ENCODE peak calls at places on chromosomes 7 and 10, in four cellular contexts. T is IMR-90, U is Calu3, V is PC-9. F is an unnamed sample.
A peak's percentile ranks its signal among the peaks of the same experiment; 100 is the strongest.

GRCh38 chr10:95350212-95350829 is 59.5 kb upstream of the PDLIM1 start:
- DNase-seq in T (peak; percentile 43), U (no peak), V (no peak), F (no peak)

GRCh38 chr10:47255866-47256265 is 44.1 kb upstream of the GDF10 start:
- DNase-seq in T (no peak), U (no peak), V (no peak), F (no peak)

GRCh38 chr7:137937202-137937560 is 64.7 kb downstream of the CREB3L2 start:
- DNase-seq in T (peak; percentile 74), U (no peak), V (no peak), F (no peak)

GRCh38 chr10:129093641-129094040 is 373.4 kb upstream of the MGMT start:
- DNase-seq in T (no peak), U (no peak), V (no peak), F (no peak)

GRCh38 chr7:154096-154835 is 38.1 kb upstream of the FAM20C start:
- DNase-seq in T (no peak), U (no peak), V (no peak), F (no peak)

GRCh38 chr7:140440593-140440992 is 36.7 kb downstream of the RAB19 start:
- DNase-seq in T (peak; percentile 21), U (no peak), V (no peak), F (no peak)

GRCh38 chr10:79270471-79271246 is 76.6 kb upstream of the PPIF start:
- DNase-seq in T (no peak), U (no peak), V (no peak), F (no peak)

GRCh38 chr7:140060243-140060630 is 2.5 kb downstream of the PARP12 start:
- DNase-seq in T (no peak), U (no peak), V (no peak), F (no peak)

GRCh38 chr10:71659050-71659738 is 60.4 kb downstream of the C10orf105 start:
- DNase-seq in T (no peak), U (no peak), V (no peak), F (no peak)

GRCh38 chr7:116876664-116877442 is 14.5 kb downstream of the CAPZA2 start:
- DNase-seq in T (peak; percentile 38), U (no peak), V (no peak), F (no peak)

GRCh38 chr7:120709931-120710330 is 148.0 kb downstream of the TSPAN12 start:
- DNase-seq in T (no peak), U (no peak), V (no peak), F (no peak)

GRCh38 chr10:100670828-100671479 is 74.4 kb upstream of the PAX2 start:
- DNase-seq in T (no peak), U (peak; percentile 63), V (no peak), F (peak; percentile 67)

GRCh38 chr7:23123007-23123406 is 17.4 kb downstream of the KLHL7 start:
- DNase-seq in T (no peak), U (no peak), V (no peak), F (no peak)

GRCh38 chr10:56895306-56895705 is 534.2 kb upstream of the ZWINT start:
- DNase-seq in T (no peak), U (no peak), V (no peak), F (no peak)

GRCh38 chr10:98349508-98349922 is 65.5 kb downstream of the PYROXD2 start:
- DNase-seq in T (peak; percentile 99), U (no peak), V (no peak), F (no peak)

GRCh38 chr10:16509996-16510395 is 11.7 kb downstream of the C1QL3 start:
- DNase-seq in T (peak; percentile 18), U (no peak), V (no peak), F (no peak)

GRCh38 chr10:125006921-125007391 is 65.0 kb downstream of the ZRANB1 start:
- DNase-seq in T (peak; percentile 46), U (no peak), V (no peak), F (no peak)

DNA sequence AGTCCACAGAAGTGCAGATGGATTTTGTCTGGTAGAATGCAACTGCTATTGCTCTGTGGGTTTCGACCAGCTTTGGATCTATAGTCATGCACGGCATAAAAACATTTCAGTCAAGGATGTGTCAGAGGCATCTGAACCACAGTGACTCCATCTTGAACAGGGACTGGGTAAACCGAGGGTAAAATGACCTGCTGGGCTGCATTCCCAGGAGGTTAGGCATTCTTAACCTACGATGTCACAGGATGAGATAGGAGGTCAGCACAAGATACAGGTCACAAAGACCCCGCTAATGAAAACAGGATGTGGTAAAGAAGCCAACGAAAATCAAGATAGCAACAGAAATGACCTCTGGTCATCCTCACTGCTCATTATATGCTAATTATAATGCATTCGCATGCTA is 50.5 kb upstream of the CPXM2 start:
- DNase-seq in T (no peak), U (no peak), V (no peak), F (no peak)
- TF ChIP-seq CTCF in T (no peak), U (no peak), V (no peak), F (no peak)

GRCh38 chr7:45872116-45873034 is 507 bp downstream of the CCDC201 start:
- DNase-seq in T (no peak), U (peak; percentile 75), V (peak; percentile 35), F (no peak)
- TF ChIP-seq CTCF in T (peak; percentile 43), U (peak; percentile 96), V (peak; percentile 76), F (no peak)

GRCh38 chr10:92844746-92845145 is 3.6 kb upstream of the EXOC6 start:
- DNase-seq in T (peak; percentile 25), U (no peak), V (no peak), F (no peak)
- TF ChIP-seq CTCF in T (no peak), U (no peak), V (no peak), F (no peak)

DNA sequence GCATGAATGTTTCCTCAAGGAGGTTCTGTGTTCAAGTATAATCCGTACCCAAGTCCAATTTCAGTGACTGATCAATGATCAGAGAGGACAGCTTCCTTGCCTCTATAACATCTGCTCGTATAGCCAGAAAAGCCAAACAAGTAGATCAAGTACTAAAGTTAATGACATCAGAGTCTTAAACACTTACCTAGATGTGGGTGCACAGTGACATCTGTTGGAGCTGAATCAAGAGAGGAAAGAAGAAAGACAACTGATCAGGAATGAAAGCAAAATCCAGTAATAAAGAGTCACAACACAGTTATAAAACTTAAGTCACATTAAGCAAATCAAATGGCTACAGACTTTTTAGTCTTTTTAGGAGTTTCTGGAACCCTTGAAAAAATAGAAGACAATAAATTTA is 236.5 kb downstream of the RELN start:
- DNase-seq in T (peak; percentile 27), U (peak; percentile 17), V (peak; percentile 14), F (no peak)
- TF ChIP-seq CTCF in T (peak; percentile 25), U (no peak), V (peak; percentile 57), F (no peak)

GRCh38 chr10:7417103-7417623 is 6.3 kb upstream of the SFMBT2 start:
- DNase-seq in T (peak; percentile 64), U (no peak), V (no peak), F (no peak)
- TF ChIP-seq CTCF in T (peak; percentile 69), U (no peak), V (peak; percentile 54), F (no peak)

GRCh38 chr7:2063562-2064360 is 169.0 kb downstream of the MAD1L1 start:
- DNase-seq in T (peak; percentile 17), U (peak; percentile 57), V (peak; percentile 56), F (no peak)
- TF ChIP-seq CTCF in T (peak; percentile 16), U (no peak), V (no peak), F (no peak)

GRCh38 chr10:93861825-93862224 is 32.0 kb upstream of the SLC35G1 start:
- DNase-seq in T (no peak), U (no peak), V (no peak), F (no peak)

GRCh38 chr10:93854985-93855384 is 38.8 kb upstream of the SLC35G1 start:
- DNase-seq in T (no peak), U (no peak), V (no peak), F (no peak)

GRCh38 chr10:93856349-93857140 is 37.2 kb upstream of the SLC35G1 start:
- DNase-seq in T (no peak), U (no peak), V (no peak), F (no peak)

DNA sequence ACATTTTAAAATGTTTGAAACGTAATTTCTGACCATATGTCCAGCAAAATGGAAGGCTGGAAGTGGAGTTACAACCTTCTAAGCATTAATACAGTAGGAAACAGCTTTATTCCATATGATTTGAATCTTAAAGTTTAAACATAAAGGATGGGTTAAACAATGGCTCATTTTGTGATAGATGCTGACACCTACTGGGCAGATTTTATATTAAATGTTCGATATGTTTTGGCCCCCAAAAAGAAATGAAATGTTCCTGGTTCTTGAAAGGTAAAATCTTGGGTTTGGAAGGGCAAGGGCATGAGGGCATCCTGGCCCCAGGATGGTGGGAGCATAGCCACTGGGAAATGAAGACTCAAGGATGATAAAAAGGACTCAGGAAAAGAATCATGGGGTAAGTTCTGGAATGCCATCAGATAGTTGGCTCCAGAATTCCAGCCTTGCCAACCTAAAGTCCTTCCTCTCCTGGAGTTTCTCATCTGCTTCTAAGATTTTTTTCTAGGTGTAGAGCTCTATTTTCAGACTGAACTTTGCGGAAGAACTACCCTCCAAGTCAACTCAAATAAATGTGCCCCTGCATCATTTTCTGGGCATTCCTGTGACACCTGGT is 34.6 kb upstream of the SLC35G1 start:
- DNase-seq in T (peak; percentile 10), U (no peak), V (no peak), F (no peak)
- TF ChIP-seq CTCF in T (peak; percentile 50), U (no peak), V (peak; percentile 66), F (no peak)

F was measured in activated B cell treated with CpG ODN at 0.5 μM for 24 hours.